ENCODE peak calls at places on chromosome 4, in eight cellular contexts. One of them, this sample, is unnamed.

GRCh38 chr4:8709050-8709728 is 116.6 kb downstream of the CPZ start:
- DNase-seq in astrocyte of the spinal cord: no peak
- DNase-seq in NCI-H510A treated with DMSO at 0.1 percent for 48 hours: no peak
- DNase-seq in SHP77: no peak
- DNase-seq in ureter: peak
- DNase-seq in NCI-H1417: no peak
- DNase-seq in CD4-positive, alpha-beta T cell: no peak
- DNase-seq in KG1: no peak
- DNase-seq in this sample: no peak

GRCh38 chr4:3708611-3709010 is 57.6 kb upstream of the ADRA2C start:
- DNase-seq in ureter: no peak
- DNase-seq in astrocyte of the spinal cord: no peak
- DNase-seq in CD4-positive, alpha-beta T cell: no peak
- DNase-seq in SHP77: no peak
- DNase-seq in NCI-H510A treated with DMSO at 0.1 percent for 48 hours: no peak
- DNase-seq in KG1: no peak
- DNase-seq in NCI-H1417: no peak
- DNase-seq in this sample: no peak

GRCh38 chr4:103424853-103425252 is 226.7 kb upstream of the CENPE start:
- DNase-seq in NCI-H1417: no peak
- DNase-seq in ureter: no peak
- DNase-seq in SHP77: no peak
- DNase-seq in NCI-H510A treated with DMSO at 0.1 percent for 48 hours: peak
- DNase-seq in astrocyte of the spinal cord: no peak
- DNase-seq in KG1: no peak
- DNase-seq in CD4-positive, alpha-beta T cell: no peak
- DNase-seq in this sample: no peak

GRCh38 chr4:153947124-153947523 is 158.2 kb upstream of the SFRP2 start:
- DNase-seq in SHP77: no peak
- DNase-seq in NCI-H510A treated with DMSO at 0.1 percent for 48 hours: no peak
- DNase-seq in KG1: no peak
- DNase-seq in NCI-H1417: no peak
- DNase-seq in CD4-positive, alpha-beta T cell: no peak
- DNase-seq in ureter: no peak
- DNase-seq in astrocyte of the spinal cord: no peak
- DNase-seq in this sample: no peak

GRCh38 chr4:101205878-101206277 is 141.4 kb downstream of the PPP3CA start:
- DNase-seq in astrocyte of the spinal cord: peak
- DNase-seq in ureter: no peak
- DNase-seq in NCI-H510A treated with DMSO at 0.1 percent for 48 hours: no peak
- DNase-seq in CD4-positive, alpha-beta T cell: peak
- DNase-seq in SHP77: no peak
- DNase-seq in NCI-H1417: no peak
- DNase-seq in KG1: peak
- DNase-seq in this sample: no peak

GRCh38 chr4:81166431-81166830 is 48.6 kb downstream of the PRKG2 start:
- DNase-seq in SHP77: no peak
- DNase-seq in NCI-H1417: no peak
- DNase-seq in KG1: no peak
- DNase-seq in NCI-H510A treated with DMSO at 0.1 percent for 48 hours: no peak
- DNase-seq in ureter: no peak
- DNase-seq in astrocyte of the spinal cord: peak
- DNase-seq in CD4-positive, alpha-beta T cell: no peak
- DNase-seq in this sample: no peak

GRCh38 chr4:168711197-168712120 is 214.6 kb downstream of the PALLD start:
- DNase-seq in SHP77: no peak
- DNase-seq in NCI-H1417: no peak
- DNase-seq in NCI-H510A treated with DMSO at 0.1 percent for 48 hours: no peak
- DNase-seq in CD4-positive, alpha-beta T cell: no peak
- DNase-seq in KG1: no peak
- DNase-seq in ureter: no peak
- DNase-seq in astrocyte of the spinal cord: peak
- DNase-seq in this sample: no peak

GRCh38 chr4:125243835-125244397 is 70.8 kb upstream of the FAT4 start:
- DNase-seq in astrocyte of the spinal cord: peak
- DNase-seq in NCI-H510A treated with DMSO at 0.1 percent for 48 hours: no peak
- DNase-seq in SHP77: no peak
- DNase-seq in KG1: no peak
- DNase-seq in NCI-H1417: no peak
- DNase-seq in ureter: no peak
- DNase-seq in CD4-positive, alpha-beta T cell: no peak
- DNase-seq in this sample: no peak

GRCh38 chr4:16226816-16227461 is 668 bp upstream of the TAPT1 start:
- DNase-seq in SHP77: no peak
- DNase-seq in NCI-H1417: peak
- DNase-seq in KG1: peak
- DNase-seq in CD4-positive, alpha-beta T cell: no peak
- DNase-seq in NCI-H510A treated with DMSO at 0.1 percent for 48 hours: peak
- DNase-seq in ureter: peak
- DNase-seq in astrocyte of the spinal cord: peak
- DNase-seq in this sample: peak

GRCh38 chr4:159446266-159446976 is 343.5 kb downstream of the RAPGEF2 start:
- DNase-seq in ureter: no peak
- DNase-seq in NCI-H1417: peak
- DNase-seq in SHP77: peak
- DNase-seq in CD4-positive, alpha-beta T cell: no peak
- DNase-seq in astrocyte of the spinal cord: peak
- DNase-seq in NCI-H510A treated with DMSO at 0.1 percent for 48 hours: peak
- DNase-seq in KG1: peak
- DNase-seq in this sample: no peak

GRCh38 chr4:23930750-23931488 is 41.1 kb upstream of the PPARGC1A start:
- DNase-seq in ureter: peak
- DNase-seq in NCI-H510A treated with DMSO at 0.1 percent for 48 hours: no peak
- DNase-seq in astrocyte of the spinal cord: no peak
- DNase-seq in KG1: no peak
- DNase-seq in NCI-H1417: no peak
- DNase-seq in CD4-positive, alpha-beta T cell: no peak
- DNase-seq in SHP77: no peak
- DNase-seq in this sample: no peak

GRCh38 chr4:182369211-182369610 is 126.0 kb downstream of the TENM3 start:
- DNase-seq in NCI-H1417: no peak
- DNase-seq in astrocyte of the spinal cord: peak
- DNase-seq in ureter: no peak
- DNase-seq in SHP77: no peak
- DNase-seq in KG1: no peak
- DNase-seq in CD4-positive, alpha-beta T cell: no peak
- DNase-seq in NCI-H510A treated with DMSO at 0.1 percent for 48 hours: no peak
- DNase-seq in this sample: no peak

GRCh38 chr4:45662996-45663395 is 460.9 kb downstream of the GABRG1 start:
- DNase-seq in ureter: no peak
- DNase-seq in astrocyte of the spinal cord: peak
- DNase-seq in KG1: no peak
- DNase-seq in CD4-positive, alpha-beta T cell: no peak
- DNase-seq in NCI-H510A treated with DMSO at 0.1 percent for 48 hours: no peak
- DNase-seq in SHP77: no peak
- DNase-seq in NCI-H1417: no peak
- DNase-seq in this sample: no peak

GRCh38 chr4:48162162-48162561 is 28.1 kb upstream of the TXK start:
- DNase-seq in ureter: no peak
- DNase-seq in NCI-H1417: no peak
- DNase-seq in SHP77: no peak
- DNase-seq in KG1: no peak
- DNase-seq in CD4-positive, alpha-beta T cell: no peak
- DNase-seq in NCI-H510A treated with DMSO at 0.1 percent for 48 hours: no peak
- DNase-seq in astrocyte of the spinal cord: peak
- DNase-seq in this sample: no peak

GRCh38 chr4:67700119-67700873 is 659 bp downstream of the UBA6 start:
- DNase-seq in SHP77: peak
- DNase-seq in KG1: no peak
- DNase-seq in astrocyte of the spinal cord: peak
- DNase-seq in CD4-positive, alpha-beta T cell: no peak
- DNase-seq in ureter: no peak
- DNase-seq in NCI-H510A treated with DMSO at 0.1 percent for 48 hours: peak
- DNase-seq in NCI-H1417: peak
- DNase-seq in this sample: peak

GRCh38 chr4:121680571-121680970 is 16.2 kb downstream of the ANXA5 start:
- DNase-seq in CD4-positive, alpha-beta T cell: no peak
- DNase-seq in NCI-H1417: no peak
- DNase-seq in SHP77: no peak
- DNase-seq in KG1: no peak
- DNase-seq in astrocyte of the spinal cord: no peak
- DNase-seq in ureter: no peak
- DNase-seq in NCI-H510A treated with DMSO at 0.1 percent for 48 hours: no peak
- DNase-seq in this sample: no peak

GRCh38 chr4:79049840-79050520 is 110.7 kb upstream of the PAQR3 start:
- DNase-seq in CD4-positive, alpha-beta T cell: no peak
- DNase-seq in NCI-H510A treated with DMSO at 0.1 percent for 48 hours: peak
- DNase-seq in astrocyte of the spinal cord: peak
- DNase-seq in SHP77: peak
- DNase-seq in ureter: no peak
- DNase-seq in NCI-H1417: peak
- DNase-seq in KG1: no peak
- DNase-seq in this sample: no peak

GRCh38 chr4:142416711-142417275 is 429.3 kb downstream of the INPP4B start:
- DNase-seq in KG1: no peak
- DNase-seq in SHP77: no peak
- DNase-seq in CD4-positive, alpha-beta T cell: no peak
- DNase-seq in NCI-H1417: no peak
- DNase-seq in NCI-H510A treated with DMSO at 0.1 percent for 48 hours: no peak
- DNase-seq in astrocyte of the spinal cord: no peak
- DNase-seq in ureter: no peak
- DNase-seq in this sample: no peak

GRCh38 chr4:8907596-8908205 is 36.1 kb upstream of the HMX1 start:
- DNase-seq in CD4-positive, alpha-beta T cell: no peak
- DNase-seq in NCI-H510A treated with DMSO at 0.1 percent for 48 hours: no peak
- DNase-seq in ureter: no peak
- DNase-seq in SHP77: no peak
- DNase-seq in astrocyte of the spinal cord: no peak
- DNase-seq in KG1: no peak
- DNase-seq in NCI-H1417: no peak
- DNase-seq in this sample: no peak

GRCh38 chr4:76208005-76208765 is 5.4 kb downstream of the SCARB2 start:
- DNase-seq in NCI-H510A treated with DMSO at 0.1 percent for 48 hours: peak
- DNase-seq in CD4-positive, alpha-beta T cell: no peak
- DNase-seq in NCI-H1417: peak
- DNase-seq in KG1: no peak
- DNase-seq in ureter: peak
- DNase-seq in astrocyte of the spinal cord: peak
- DNase-seq in SHP77: peak
- DNase-seq in this sample: no peak

GRCh38 chr4:1210241-1210841 is 38.0 kb upstream of the SPON2 start:
- DNase-seq in KG1: no peak
- DNase-seq in ureter: no peak
- DNase-seq in astrocyte of the spinal cord: no peak
- DNase-seq in SHP77: no peak
- DNase-seq in NCI-H510A treated with DMSO at 0.1 percent for 48 hours: no peak
- DNase-seq in CD4-positive, alpha-beta T cell: no peak
- DNase-seq in NCI-H1417: no peak
- DNase-seq in this sample: no peak

GRCh38 chr4:168877779-168878491 is 132.1 kb downstream of the CBR4 start:
- DNase-seq in ureter: peak
- DNase-seq in astrocyte of the spinal cord: no peak
- DNase-seq in NCI-H1417: no peak
- DNase-seq in CD4-positive, alpha-beta T cell: no peak
- DNase-seq in KG1: no peak
- DNase-seq in SHP77: no peak
- DNase-seq in NCI-H510A treated with DMSO at 0.1 percent for 48 hours: peak
- DNase-seq in this sample: peak

GRCh38 chr4:175298119-175298518 is 380.0 kb downstream of the ADAM29 start:
- DNase-seq in astrocyte of the spinal cord: peak
- DNase-seq in NCI-H1417: no peak
- DNase-seq in ureter: no peak
- DNase-seq in CD4-positive, alpha-beta T cell: no peak
- DNase-seq in KG1: no peak
- DNase-seq in NCI-H510A treated with DMSO at 0.1 percent for 48 hours: no peak
- DNase-seq in SHP77: no peak
- DNase-seq in this sample: no peak

This sample was measured in memory B cell.